ENCODE peak calls at places on chromosome 4, in six cellular contexts. A is T-helper 1 cell, M is hypothalamus, G is mesothelial cell of epicardium, B is heart right ventricle, R is GM20000. O is an unnamed sample.

GRCh38 chr4:6001965-6002833 is 16.0 kb downstream of the C4orf50 start:
- DNase-seq in M (no peak), B (no peak), G (no peak), R (no peak), A (no peak), O (no peak)

GRCh38 chr4:8905236-8905772 is 33.7 kb upstream of the HMX1 start:
- DNase-seq in R (no peak), G (no peak), M (no peak), A (no peak), B (no peak), O (no peak)

GRCh38 chr4:3299538-3300197 is 6.8 kb downstream of the RGS12 start:
- DNase-seq in B (no peak), G (no peak), M (no peak), A (no peak), R (no peak), O (no peak)

GRCh38 chr4:152258391-152258790 is 277.5 kb downstream of the FBXW7 start:
- DNase-seq in B (no peak), G (no peak), A (no peak), M (no peak), R (no peak), O (no peak)

GRCh38 chr4:156901871-156902270 is 69.7 kb downstream of the PDGFC start:
- DNase-seq in A (no peak), G (no peak), B (no peak), M (no peak), R (no peak), O (no peak)

GRCh38 chr4:71184195-71184781 is 154.5 kb upstream of the SLC4A4 start:
- DNase-seq in M (peak; percentile 66), A (peak; percentile 3), R (peak; percentile 80), B (peak; percentile 25), G (no peak), O (no peak)

GRCh38 chr4:34932591-34932990 is 1311.7 kb downstream of the ARAP2 start:
- DNase-seq in B (no peak), G (no peak), M (no peak), R (no peak), A (no peak), O (no peak)

GRCh38 chr4:3879681-3880594 is 113.8 kb downstream of the ADRA2C start:
- DNase-seq in A (no peak), B (no peak), R (peak; percentile 39), G (no peak), M (no peak), O (no peak)

GRCh38 chr4:108107729-108108382 is 60.9 kb downstream of the LEF1 start:
- DNase-seq in G (no peak), M (no peak), R (no peak), B (no peak), A (no peak), O (no peak)

GRCh38 chr4:85812776-85813175 is 337.8 kb downstream of the ARHGAP24 start:
- DNase-seq in M (no peak), A (no peak), B (no peak), R (no peak), G (no peak), O (peak; percentile 86)

GRCh38 chr4:147481577-147482109 is 746 bp downstream of the EDNRA start:
- DNase-seq in B (no peak), M (no peak), R (peak; percentile 34), A (no peak), G (no peak), O (no peak)

GRCh38 chr4:77193511-77194236 is 36.7 kb downstream of the CCNG2 start:
- DNase-seq in M (peak; percentile 14), G (no peak), B (peak; percentile 34), A (peak; percentile 48), R (peak; percentile 84), O (no peak)

GRCh38 chr4:73754934-73755333 is 14.6 kb downstream of the CXCL8 start:
- DNase-seq in M (no peak), B (no peak), R (no peak), G (no peak), A (no peak), O (no peak)

O was measured in kidney epithelial cell.